ENCODE peak calls at places on chromosomes 3 and 15, in eight cellular contexts. One of them, this sample, is unnamed.
A peak's percentile ranks its signal among the peaks of the same experiment; 100 is the strongest.

GRCh38 chr3:183591881-183592521 is 36.5 kb upstream of the KLHL6 start:
- DNase-seq in endodermal cell: peak; percentile 47
- DNase-seq in activated T-cell treated with anti-CD3 and anti-CD28 coated beads for 24 hours: no peak
- DNase-seq in BJ: no peak
- DNase-seq in progenitor cell of endocrine pancreas: no peak
- DNase-seq in aorta: no peak
- DNase-seq in posterior vena cava: no peak
- DNase-seq in NCI-H510A: no peak
- DNase-seq in this sample: no peak

GRCh38 chr3:52223449-52224408 is 1.7 kb downstream of the TLR9 start:
- DNase-seq in endodermal cell: no peak
- DNase-seq in activated T-cell treated with anti-CD3 and anti-CD28 coated beads for 24 hours: no peak
- DNase-seq in BJ: no peak
- DNase-seq in progenitor cell of endocrine pancreas: no peak
- DNase-seq in aorta: no peak
- DNase-seq in posterior vena cava: no peak
- DNase-seq in NCI-H510A: no peak
- DNase-seq in this sample: peak; percentile 30

GRCh38 chr3:150763841-150764483 is 993 bp upstream of the SIAH2 start:
- DNase-seq in endodermal cell: peak; percentile 85
- DNase-seq in activated T-cell treated with anti-CD3 and anti-CD28 coated beads for 24 hours: peak; percentile 28
- DNase-seq in BJ: no peak
- DNase-seq in progenitor cell of endocrine pancreas: peak; percentile 29
- DNase-seq in aorta: peak; percentile 78
- DNase-seq in posterior vena cava: peak; percentile 88
- DNase-seq in NCI-H510A: peak; percentile 42
- DNase-seq in this sample: peak; percentile 81

GRCh38 chr15:96326551-96327154 is 3.8 kb upstream of the NR2F2 start:
- DNase-seq in endodermal cell: peak; percentile 84
- DNase-seq in activated T-cell treated with anti-CD3 and anti-CD28 coated beads for 24 hours: no peak
- DNase-seq in BJ: no peak
- DNase-seq in progenitor cell of endocrine pancreas: no peak
- DNase-seq in aorta: peak; percentile 60
- DNase-seq in posterior vena cava: no peak
- DNase-seq in NCI-H510A: no peak
- DNase-seq in this sample: peak; percentile 84

GRCh38 chr3:55968331-55968730 is 481.2 kb upstream of the WNT5A start:
- DNase-seq in endodermal cell: no peak
- DNase-seq in activated T-cell treated with anti-CD3 and anti-CD28 coated beads for 24 hours: no peak
- DNase-seq in BJ: no peak
- DNase-seq in progenitor cell of endocrine pancreas: no peak
- DNase-seq in aorta: no peak
- DNase-seq in posterior vena cava: no peak
- DNase-seq in NCI-H510A: no peak
- DNase-seq in this sample: no peak

GRCh38 chr15:34603095-34603494 is 19.6 kb upstream of the GOLGA8B start:
- DNase-seq in endodermal cell: no peak
- DNase-seq in activated T-cell treated with anti-CD3 and anti-CD28 coated beads for 24 hours: no peak
- DNase-seq in BJ: no peak
- DNase-seq in progenitor cell of endocrine pancreas: no peak
- DNase-seq in aorta: no peak
- DNase-seq in posterior vena cava: no peak
- DNase-seq in NCI-H510A: no peak
- DNase-seq in this sample: no peak

GRCh38 chr3:155560594-155560993 is 184.3 kb downstream of the PLCH1 start:
- DNase-seq in endodermal cell: peak; percentile 56
- DNase-seq in activated T-cell treated with anti-CD3 and anti-CD28 coated beads for 24 hours: no peak
- DNase-seq in BJ: no peak
- DNase-seq in progenitor cell of endocrine pancreas: no peak
- DNase-seq in aorta: no peak
- DNase-seq in posterior vena cava: no peak
- DNase-seq in NCI-H510A: no peak
- DNase-seq in this sample: peak; percentile 90

GRCh38 chr3:10274601-10275000 is 18.1 kb downstream of the GHRL start:
- DNase-seq in endodermal cell: no peak
- DNase-seq in activated T-cell treated with anti-CD3 and anti-CD28 coated beads for 24 hours: no peak
- DNase-seq in BJ: no peak
- DNase-seq in progenitor cell of endocrine pancreas: no peak
- DNase-seq in aorta: no peak
- DNase-seq in posterior vena cava: no peak
- DNase-seq in NCI-H510A: no peak
- DNase-seq in this sample: no peak

GRCh38 chr15:41987925-41988275 is 15.5 kb upstream of the EHD4 start:
- DNase-seq in endodermal cell: peak; percentile 22
- DNase-seq in activated T-cell treated with anti-CD3 and anti-CD28 coated beads for 24 hours: no peak
- DNase-seq in BJ: no peak
- DNase-seq in progenitor cell of endocrine pancreas: no peak
- DNase-seq in aorta: no peak
- DNase-seq in posterior vena cava: peak; percentile 57
- DNase-seq in NCI-H510A: no peak
- DNase-seq in this sample: peak; percentile 38

GRCh38 chr3:50487181-50487580 is 16.3 kb downstream of the CACNA2D2 start:
- DNase-seq in endodermal cell: peak; percentile 64
- DNase-seq in activated T-cell treated with anti-CD3 and anti-CD28 coated beads for 24 hours: no peak
- DNase-seq in BJ: no peak
- DNase-seq in progenitor cell of endocrine pancreas: no peak
- DNase-seq in aorta: no peak
- DNase-seq in posterior vena cava: no peak
- DNase-seq in NCI-H510A: no peak
- DNase-seq in this sample: no peak

GRCh38 chr15:66981746-66982145 is 83.7 kb upstream of the SMAD3 start:
- DNase-seq in endodermal cell: peak; percentile 55
- DNase-seq in activated T-cell treated with anti-CD3 and anti-CD28 coated beads for 24 hours: no peak
- DNase-seq in BJ: no peak
- DNase-seq in progenitor cell of endocrine pancreas: no peak
- DNase-seq in aorta: no peak
- DNase-seq in posterior vena cava: no peak
- DNase-seq in NCI-H510A: no peak
- DNase-seq in this sample: peak; percentile 63

GRCh38 chr15:71654714-71655174 is 155.6 kb upstream of the NR2E3 start:
- DNase-seq in endodermal cell: no peak
- DNase-seq in activated T-cell treated with anti-CD3 and anti-CD28 coated beads for 24 hours: no peak
- DNase-seq in BJ: no peak
- DNase-seq in progenitor cell of endocrine pancreas: no peak
- DNase-seq in aorta: no peak
- DNase-seq in posterior vena cava: no peak
- DNase-seq in NCI-H510A: no peak
- DNase-seq in this sample: no peak

GRCh38 chr15:72398189-72398588 is at the start of gene TMEM202:
- DNase-seq in endodermal cell: no peak
- DNase-seq in activated T-cell treated with anti-CD3 and anti-CD28 coated beads for 24 hours: no peak
- DNase-seq in BJ: no peak
- DNase-seq in progenitor cell of endocrine pancreas: no peak
- DNase-seq in aorta: no peak
- DNase-seq in posterior vena cava: no peak
- DNase-seq in NCI-H510A: no peak
- DNase-seq in this sample: no peak

GRCh38 chr15:62455441-62455921 is 290.4 kb upstream of the C2CD4B start:
- DNase-seq in endodermal cell: no peak
- DNase-seq in activated T-cell treated with anti-CD3 and anti-CD28 coated beads for 24 hours: no peak
- DNase-seq in BJ: no peak
- DNase-seq in progenitor cell of endocrine pancreas: no peak
- DNase-seq in aorta: no peak
- DNase-seq in posterior vena cava: no peak
- DNase-seq in NCI-H510A: peak; percentile 25
- DNase-seq in this sample: no peak

GRCh38 chr15:67335534-67336222 is 81.1 kb downstream of the IQCH start:
- DNase-seq in endodermal cell: no peak
- DNase-seq in activated T-cell treated with anti-CD3 and anti-CD28 coated beads for 24 hours: no peak
- DNase-seq in BJ: no peak
- DNase-seq in progenitor cell of endocrine pancreas: no peak
- DNase-seq in aorta: no peak
- DNase-seq in posterior vena cava: no peak
- DNase-seq in NCI-H510A: no peak
- DNase-seq in this sample: no peak

GRCh38 chr3:36418296-36418695 is 38.0 kb downstream of the STAC start:
- DNase-seq in endodermal cell: no peak
- DNase-seq in activated T-cell treated with anti-CD3 and anti-CD28 coated beads for 24 hours: no peak
- DNase-seq in BJ: no peak
- DNase-seq in progenitor cell of endocrine pancreas: no peak
- DNase-seq in aorta: no peak
- DNase-seq in posterior vena cava: no peak
- DNase-seq in NCI-H510A: no peak
- DNase-seq in this sample: no peak

GRCh38 chr3:67018105-67018788 is 20.1 kb downstream of the KBTBD8 start:
- DNase-seq in endodermal cell: no peak
- DNase-seq in activated T-cell treated with anti-CD3 and anti-CD28 coated beads for 24 hours: no peak
- DNase-seq in BJ: no peak
- DNase-seq in progenitor cell of endocrine pancreas: no peak
- DNase-seq in aorta: no peak
- DNase-seq in posterior vena cava: no peak
- DNase-seq in NCI-H510A: peak; percentile 19
- DNase-seq in this sample: no peak

GRCh38 chr15:69578792-69579587 is 126.4 kb downstream of the RPLP1 start:
- DNase-seq in endodermal cell: no peak
- DNase-seq in activated T-cell treated with anti-CD3 and anti-CD28 coated beads for 24 hours: no peak
- DNase-seq in BJ: no peak
- DNase-seq in progenitor cell of endocrine pancreas: no peak
- DNase-seq in aorta: peak; percentile 87
- DNase-seq in posterior vena cava: peak; percentile 55
- DNase-seq in NCI-H510A: no peak
- DNase-seq in this sample: peak; percentile 68

GRCh38 chr3:45381168-45381852 is 7.1 kb upstream of the LARS2 start:
- DNase-seq in endodermal cell: no peak
- DNase-seq in activated T-cell treated with anti-CD3 and anti-CD28 coated beads for 24 hours: no peak
- DNase-seq in BJ: no peak
- DNase-seq in progenitor cell of endocrine pancreas: no peak
- DNase-seq in aorta: no peak
- DNase-seq in posterior vena cava: no peak
- DNase-seq in NCI-H510A: no peak
- DNase-seq in this sample: no peak

GRCh38 chr15:98442379-98442833 is 205.9 kb upstream of the IGF1R start:
- DNase-seq in endodermal cell: peak; percentile 92
- DNase-seq in activated T-cell treated with anti-CD3 and anti-CD28 coated beads for 24 hours: peak; percentile 46
- DNase-seq in BJ: peak; percentile 57
- DNase-seq in progenitor cell of endocrine pancreas: peak; percentile 59
- DNase-seq in aorta: no peak
- DNase-seq in posterior vena cava: no peak
- DNase-seq in NCI-H510A: no peak
- DNase-seq in this sample: peak; percentile 95

GRCh38 chr3:104428526-104428925 is 938.2 kb upstream of the ALCAM start:
- DNase-seq in endodermal cell: no peak
- DNase-seq in activated T-cell treated with anti-CD3 and anti-CD28 coated beads for 24 hours: no peak
- DNase-seq in BJ: no peak
- DNase-seq in progenitor cell of endocrine pancreas: no peak
- DNase-seq in aorta: no peak
- DNase-seq in posterior vena cava: no peak
- DNase-seq in NCI-H510A: no peak
- DNase-seq in this sample: no peak

GRCh38 chr15:98801234-98801561 is 152.9 kb downstream of the IGF1R start:
- DNase-seq in endodermal cell: peak; percentile 79
- DNase-seq in activated T-cell treated with anti-CD3 and anti-CD28 coated beads for 24 hours: no peak
- DNase-seq in BJ: no peak
- DNase-seq in progenitor cell of endocrine pancreas: no peak
- DNase-seq in aorta: no peak
- DNase-seq in posterior vena cava: no peak
- DNase-seq in NCI-H510A: no peak
- DNase-seq in this sample: peak; percentile 38

GRCh38 chr3:56754753-56755365 is 46.9 kb downstream of the ARHGEF3 start:
- DNase-seq in endodermal cell: no peak
- DNase-seq in activated T-cell treated with anti-CD3 and anti-CD28 coated beads for 24 hours: peak; percentile 3
- DNase-seq in BJ: no peak
- DNase-seq in progenitor cell of endocrine pancreas: no peak
- DNase-seq in aorta: peak; percentile 63
- DNase-seq in posterior vena cava: no peak
- DNase-seq in NCI-H510A: no peak
- DNase-seq in this sample: no peak

GRCh38 chr3:156551746-156552145 is 3.2 kb downstream of the SSR3 start:
- DNase-seq in endodermal cell: no peak
- DNase-seq in activated T-cell treated with anti-CD3 and anti-CD28 coated beads for 24 hours: no peak
- DNase-seq in BJ: peak; percentile 65
- DNase-seq in progenitor cell of endocrine pancreas: no peak
- DNase-seq in aorta: no peak
- DNase-seq in posterior vena cava: no peak
- DNase-seq in NCI-H510A: no peak
- DNase-seq in this sample: no peak

GRCh38 chr3:185337231-185337816 is 25.6 kb upstream of the MAP3K13 start:
- DNase-seq in endodermal cell: no peak
- DNase-seq in activated T-cell treated with anti-CD3 and anti-CD28 coated beads for 24 hours: no peak
- DNase-seq in BJ: no peak
- DNase-seq in progenitor cell of endocrine pancreas: no peak
- DNase-seq in aorta: no peak
- DNase-seq in posterior vena cava: no peak
- DNase-seq in NCI-H510A: no peak
- DNase-seq in this sample: no peak

GRCh38 chr3:172341482-172342059 is 106.7 kb downstream of the GHSR start:
- DNase-seq in endodermal cell: no peak
- DNase-seq in activated T-cell treated with anti-CD3 and anti-CD28 coated beads for 24 hours: peak; percentile 9
- DNase-seq in BJ: no peak
- DNase-seq in progenitor cell of endocrine pancreas: no peak
- DNase-seq in aorta: no peak
- DNase-seq in posterior vena cava: no peak
- DNase-seq in NCI-H510A: peak; percentile 29
- DNase-seq in this sample: no peak